ENCODE peak calls at places on chromosomes 7 and 10, in eight cellular contexts. J is H54; R is GM12865; K is NCI-H446 treated with DMSO at 0.1 percent for 48 hours; O is stimulated activated CD4-positive, alpha-beta T cell treated with anti-CD3 and anti-CD28 coated beads, Interleukin-4, amount 100 ng/mL, for 4 hours; G is left ventricle myocardium inferior; N is anterior cingulate cortex; W is GM12891. I is an unnamed sample.
A peak's percentile ranks its signal among the peaks of the same experiment; 100 is the strongest.

GRCh38 chr10:49610735-49611165 is 640 bp downstream of the SLC18A3 start:
- DNase-seq in R (no peak), K (no peak), O (no peak), N (no peak), J (no peak), W (no peak), G (no peak), I (no peak)

GRCh38 chr7:27305854-27306253 is 63.3 kb downstream of the EVX1 start:
- DNase-seq in N (no peak), O (no peak), G (no peak), W (no peak), J (no peak), K (no peak), R (no peak), I (no peak)

GRCh38 chr7:77685219-77685618 is 11.0 kb upstream of the RSBN1L start:
- DNase-seq in N (no peak), R (no peak), O (no peak), G (no peak), J (no peak), W (no peak), K (no peak), I (no peak)

GRCh38 chr10:80357804-80358125 is 1.2 kb downstream of the DYDC2 start:
- DNase-seq in G (no peak), N (no peak), W (no peak), O (no peak), K (no peak), J (no peak), R (no peak), I (no peak)

GRCh38 chr7:141014523-141015395 is at the start of gene MRPS33:
- DNase-seq in W (peak; percentile 77), O (peak; percentile 97), N (peak; percentile 96), G (peak; percentile 93), J (peak; percentile 87), K (peak; percentile 93), R (peak; percentile 97), I (peak; percentile 79)

GRCh38 chr10:124544711-124545110 is 83.1 kb downstream of the LHPP start:
- DNase-seq in R (no peak), G (no peak), K (no peak), O (no peak), N (no peak), W (no peak), J (no peak), I (no peak)

GRCh38 chr7:27686315-27686714 is 23.6 kb upstream of the HIBADH start:
- DNase-seq in J (no peak), K (no peak), O (no peak), W (no peak), G (no peak), R (no peak), N (no peak), I (no peak)

GRCh38 chr7:12229046-12229445 is 18.0 kb downstream of the TMEM106B start:
- DNase-seq in W (no peak), K (no peak), N (no peak), J (no peak), O (no peak), R (no peak), G (no peak), I (no peak)

GRCh38 chr7:28785002-28785995 is 172.8 kb downstream of the TRIL start:
- DNase-seq in R (no peak), K (no peak), J (no peak), N (no peak), W (no peak), O (no peak), G (no peak), I (no peak)

GRCh38 chr7:158997110-158997453 is 140.7 kb downstream of the DYNC2I1 start:
- DNase-seq in N (no peak), W (no peak), G (no peak), O (no peak), R (no peak), K (no peak), J (no peak), I (no peak)

GRCh38 chr10:59047180-59047579 is 129.3 kb upstream of the PHYHIPL start:
- DNase-seq in W (no peak), O (no peak), N (no peak), J (no peak), G (no peak), R (no peak), K (no peak), I (no peak)

GRCh38 chr10:8726087-8726486 is 671.6 kb downstream of the GATA3 start:
- DNase-seq in J (no peak), K (no peak), O (no peak), W (no peak), N (no peak), R (no peak), G (no peak), I (no peak)

GRCh38 chr7:155213955-155214327 is 83.7 kb upstream of the INSIG1 start:
- DNase-seq in K (no peak), R (no peak), O (no peak), G (no peak), N (no peak), J (no peak), W (no peak), I (no peak)